ENCODE peak calls at places on chromosomes 6 and 20, in six cellular contexts. Y is H9, S is mesenchymal stem cell, O is H1, F is IMR-90, E is trophoblast cell. H is an unnamed sample.

GRCh38 chr6:157823523-157824370 is 701 bp downstream of the SNX9 start:
- DNase-seq in Y (peak), S (peak), O (peak), F (peak), E (peak), H (no peak)

GRCh38 chr6:144006731-144007454 is 1.2 kb downstream of the PLAGL1 start:
- DNase-seq in Y (no peak), S (peak), O (no peak), F (peak), E (peak), H (no peak)

GRCh38 chr6:143337201-143337949 is 113.1 kb downstream of the ADAT2 start:
- DNase-seq in Y (peak), S (peak), O (peak), F (peak), E (peak), H (no peak)

GRCh38 chr20:48190757-48191156 is 405.5 kb upstream of the SULF2 start:
- DNase-seq in Y (no peak), S (no peak), O (no peak), F (no peak), E (peak), H (no peak)

GRCh38 chr20:11207749-11208502 is 534.1 kb upstream of the JAG1 start:
- DNase-seq in Y (no peak), S (peak), O (no peak), F (peak), E (peak), H (no peak)

GRCh38 chr6:140203611-140204553 is 829.4 kb upstream of the CITED2 start:
- DNase-seq in Y (no peak), S (peak), O (no peak), F (peak), E (no peak), H (no peak)

GRCh38 chr20:33827629-33828325 is 16.6 kb downstream of the CHMP4B start:
- DNase-seq in Y (no peak), S (peak), O (no peak), F (peak), E (no peak), H (no peak)

GRCh38 chr6:112116215-112116614 is 28.8 kb downstream of the FAM229B start:
- DNase-seq in Y (no peak), S (no peak), O (no peak), F (no peak), E (no peak), H (no peak)

GRCh38 chr6:9025223-9025622 is 589.9 kb upstream of the SLC35B3 start:
- DNase-seq in Y (no peak), S (no peak), O (no peak), F (no peak), E (no peak), H (no peak)

GRCh38 chr20:4064118-4064962 is 49.0 kb upstream of the RNF24 start:
- DNase-seq in Y (peak), S (peak), O (peak), F (peak), E (peak), H (no peak)

GRCh38 chr6:53410508-53411258 is 61.9 kb upstream of the ELOVL5 start:
- DNase-seq in Y (peak), S (peak), O (no peak), F (peak), E (peak), H (no peak)

GRCh38 chr6:133701633-133702331 is 187.1 kb upstream of the TCF21 start:
- DNase-seq in Y (no peak), S (peak), O (no peak), F (peak), E (no peak), H (no peak)

GRCh38 chr20:4161447-4162251 is 146.3 kb upstream of the RNF24 start:
- DNase-seq in Y (no peak), S (peak), O (no peak), F (no peak), E (no peak), H (no peak)

GRCh38 chr6:2476376-2476775 is 231.0 kb upstream of the GMDS start:
- DNase-seq in Y (no peak), S (no peak), O (no peak), F (no peak), E (peak), H (no peak)

GRCh38 chr6:112466378-112467151 is 119.4 kb downstream of the RFPL4B start:
- DNase-seq in Y (no peak), S (peak), O (no peak), F (peak), E (peak), H (no peak)

GRCh38 chr20:25148181-25148981 is 47.1 kb upstream of the ENTPD6 start:
- DNase-seq in Y (peak), S (peak), O (peak), F (peak), E (peak), H (no peak)

DNA sequence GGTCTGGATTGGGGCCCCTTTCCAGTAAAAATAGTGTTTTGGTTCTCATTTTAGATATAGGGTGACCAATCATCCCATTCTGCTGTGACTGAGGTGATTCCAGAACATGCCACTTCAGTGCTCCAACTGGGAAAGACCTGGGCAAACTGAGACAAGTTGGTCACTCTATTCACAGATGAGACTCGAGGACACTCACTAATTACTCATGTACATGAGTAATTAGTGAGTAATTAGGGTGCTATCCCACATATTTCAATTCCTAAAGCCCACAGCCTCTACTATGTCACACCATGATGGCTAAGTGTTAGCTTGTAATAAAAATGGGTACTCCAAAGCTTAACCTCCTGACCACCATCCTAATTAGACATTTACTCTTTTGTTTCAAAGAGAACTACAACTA is 86.0 kb downstream of the CBLN4 start:
- DNase-seq in Y (no peak), S (no peak), O (no peak), F (no peak), E (no peak), H (no peak)
- H3K14ac ChIP-seq in Y (no peak), S (no peak), O (no peak), F (no peak), E (no peak), H (no peak)

DNA sequence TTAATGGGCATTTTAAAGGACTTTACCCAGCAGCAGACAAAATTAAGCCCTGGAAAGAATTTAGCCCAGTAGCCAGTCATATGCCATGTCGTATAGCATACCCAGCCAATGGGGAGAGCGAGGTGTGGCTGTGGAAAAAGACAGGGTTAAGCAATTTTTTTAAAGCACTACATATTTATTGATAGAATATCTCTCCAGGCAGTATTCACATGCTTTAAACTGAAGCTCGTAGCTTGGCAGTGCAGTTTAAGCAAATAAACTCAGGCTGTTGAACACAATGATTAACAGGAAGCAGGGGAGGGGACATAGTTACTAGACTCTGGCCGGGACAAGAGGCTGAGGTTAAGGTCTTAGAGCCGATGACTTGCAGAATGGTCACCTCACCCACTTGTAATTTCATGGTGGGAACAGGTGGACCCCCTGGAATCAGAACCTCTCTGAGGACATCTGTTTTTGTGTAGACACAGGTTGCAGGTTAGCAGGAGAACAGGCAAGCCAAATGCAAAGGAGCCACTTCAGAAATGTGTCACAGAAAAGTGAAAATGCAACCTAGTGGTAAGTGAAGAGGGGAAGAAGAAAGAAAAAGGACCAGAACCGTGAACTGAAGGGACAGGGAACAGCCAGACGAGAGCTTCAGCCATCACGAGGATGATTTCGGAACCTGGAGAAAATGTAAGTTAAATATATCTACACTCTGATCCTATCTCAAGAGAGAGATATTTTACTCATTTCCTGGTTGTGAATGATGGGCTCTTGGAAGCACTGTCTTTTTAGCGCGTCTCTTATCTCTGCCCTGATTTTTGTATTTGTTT is 7.2 kb downstream of the GCNT2 start:
- DNase-seq in Y (peak), S (peak), O (no peak), F (peak), E (no peak), H (no peak)
- H3K27ac ChIP-seq in Y (no peak), S (peak), O (no peak), F (peak), E (no peak), H (no peak)

DNA sequence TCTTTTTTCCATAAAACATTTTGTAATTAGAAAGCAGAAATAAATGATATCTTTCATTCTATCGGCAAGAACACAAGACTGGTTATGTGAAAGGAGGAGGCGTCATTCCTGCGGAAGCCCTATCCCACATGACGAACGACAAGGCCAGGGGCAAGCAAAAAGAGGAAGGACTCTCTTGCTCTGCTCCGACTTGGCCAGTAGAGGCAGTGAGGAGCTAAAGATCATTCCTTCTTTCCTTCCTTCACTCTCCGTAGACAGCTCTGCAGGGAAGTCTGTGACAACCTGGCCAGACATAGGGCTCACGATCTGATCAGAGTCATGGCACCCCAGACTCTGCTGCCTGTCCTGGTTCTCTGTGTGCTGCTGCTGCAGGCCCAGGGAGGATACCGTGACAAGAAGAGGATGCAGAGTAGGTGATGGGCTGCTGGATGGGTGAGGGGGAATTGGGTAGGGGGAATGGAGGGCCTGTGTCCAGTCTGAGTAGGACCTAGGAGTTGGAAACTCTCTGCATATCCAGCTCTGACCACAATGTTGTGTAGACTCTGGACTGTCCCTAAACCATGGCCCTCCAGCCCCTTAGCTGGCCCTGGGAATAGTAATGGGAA is at the start of gene WFDC10A:
- DNase-seq in Y (peak), S (peak), O (peak), F (peak), E (peak), H (peak)
- H2BK5ac ChIP-seq in Y (no peak), S (no peak), O (peak), F (no peak), E (no peak), H (no peak)

DNA sequence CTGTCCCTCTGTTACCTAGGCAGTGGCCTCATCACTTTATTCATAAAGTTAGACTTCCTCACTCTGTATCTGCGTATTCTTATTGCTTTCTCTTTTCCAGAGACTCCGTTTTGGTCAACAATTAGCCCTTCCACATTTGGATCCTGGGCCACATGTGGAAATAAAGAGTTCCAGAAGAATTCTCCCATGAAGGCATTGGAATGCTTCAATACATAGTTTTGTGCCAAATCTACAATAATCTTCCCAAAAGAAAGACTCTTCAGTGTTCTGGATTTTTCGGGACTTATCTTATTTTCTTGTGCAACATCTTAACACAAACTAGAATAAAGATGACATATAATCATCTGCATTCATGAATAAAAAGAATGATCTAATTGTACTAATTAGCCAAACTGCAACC is 187.7 kb upstream of the BMP2 start:
- DNase-seq in Y (no peak), S (no peak), O (no peak), F (no peak), E (no peak), H (no peak)
- H3K14ac ChIP-seq in Y (no peak), S (no peak), O (peak), F (peak), E (no peak), H (no peak)

GRCh38 chr6:43769526-43770416 is at the start of gene VEGFA:
- DNase-seq in Y (peak), S (peak), O (peak), F (peak), E (peak), H (peak)

GRCh38 chr6:43771858-43772570 is 2.0 kb downstream of the VEGFA start:
- DNase-seq in Y (peak), S (peak), O (peak), F (no peak), E (peak), H (peak)

GRCh38 chr6:43768983-43769525 is 957 bp upstream of the VEGFA start:
- DNase-seq in Y (no peak), S (no peak), O (no peak), F (peak), E (no peak), H (no peak)

GRCh38 chr6:43771210-43771857 is 1.3 kb downstream of the VEGFA start:
- DNase-seq in Y (no peak), S (peak), O (peak), F (peak), E (peak), H (peak)

DNA sequence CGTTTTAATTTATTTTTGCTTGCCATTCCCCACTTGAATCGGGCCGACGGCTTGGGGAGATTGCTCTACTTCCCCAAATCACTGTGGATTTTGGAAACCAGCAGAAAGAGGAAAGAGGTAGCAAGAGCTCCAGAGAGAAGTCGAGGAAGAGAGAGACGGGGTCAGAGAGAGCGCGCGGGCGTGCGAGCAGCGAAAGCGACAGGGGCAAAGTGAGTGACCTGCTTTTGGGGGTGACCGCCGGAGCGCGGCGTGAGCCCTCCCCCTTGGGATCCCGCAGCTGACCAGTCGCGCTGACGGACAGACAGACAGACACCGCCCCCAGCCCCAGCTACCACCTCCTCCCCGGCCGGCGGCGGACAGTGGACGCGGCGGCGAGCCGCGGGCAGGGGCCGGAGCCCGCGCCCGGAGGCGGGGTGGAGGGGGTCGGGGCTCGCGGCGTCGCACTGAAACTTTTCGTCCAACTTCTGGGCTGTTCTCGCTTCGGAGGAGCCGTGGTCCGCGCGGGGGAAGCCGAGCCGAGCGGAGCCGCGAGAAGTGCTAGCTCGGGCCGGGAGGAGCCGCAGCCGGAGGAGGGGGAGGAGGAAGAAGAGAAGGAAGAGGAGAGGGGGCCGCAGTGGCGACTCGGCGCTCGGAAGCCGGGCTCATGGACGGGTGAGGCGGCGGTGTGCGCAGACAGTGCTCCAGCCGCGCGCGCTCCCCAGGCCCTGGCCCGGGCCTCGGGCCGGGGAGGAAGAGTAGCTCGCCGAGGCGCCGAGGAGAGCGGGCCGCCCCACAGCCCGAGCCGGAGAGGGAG is 602 bp downstream of the VEGFA start:
- DNase-seq in Y (no peak), S (peak), O (peak), F (peak), E (peak), H (peak)
- H3K27ac ChIP-seq in Y (no peak), S (peak), O (no peak), F (peak), E (peak), H (peak)

DNA sequence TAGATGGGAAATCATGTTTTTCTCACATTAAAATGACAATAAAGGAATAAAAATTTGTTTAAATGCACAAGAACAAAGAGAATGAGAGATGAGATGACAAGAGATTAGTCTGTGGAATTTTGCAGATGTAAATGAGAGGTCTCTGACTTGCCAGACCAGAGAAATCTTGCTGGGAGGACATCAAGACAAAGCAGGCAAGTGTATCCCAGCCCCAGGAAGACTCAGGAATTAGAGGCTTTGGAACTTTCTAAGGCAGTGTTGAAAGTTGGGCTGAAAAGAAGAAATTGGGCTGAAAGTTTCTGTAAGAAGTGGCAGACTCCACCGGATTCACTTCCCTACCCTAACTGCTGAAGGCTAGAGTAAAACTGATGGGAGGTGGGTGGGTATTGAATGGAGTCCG is 54.6 kb downstream of the AFDN start:
- DNase-seq in Y (no peak), S (no peak), O (no peak), F (no peak), E (no peak), H (no peak)
- H2BK5ac ChIP-seq in Y (no peak), S (no peak), O (no peak), F (no peak), E (no peak), H (no peak)

GRCh38 chr20:46559685-46560440 is 9.4 kb upstream of the OCSTAMP start:
- DNase-seq in Y (no peak), S (no peak), O (no peak), F (no peak), E (no peak), H (no peak)
- H3K14ac ChIP-seq in Y (no peak), S (no peak), O (no peak), F (no peak), E (no peak), H (no peak)

H was measured in neuronal stem cell.